ENCODE peak calls at places on chromosomes 4 and X, in four cellular contexts. Y is NCI-H2171 treated with DMSO at 0.1 percent for 48 hours, U is foreskin keratinocyte, W is DMS79 treated with DMSO at 0.1 percent for 48 hours. A is an unnamed sample.

GRCh38 chr4:181234951-181235350 is 1008.3 kb upstream of the TENM3 start:
- DNase-seq in Y (no peak), W (no peak), U (no peak), A (no peak)

GRCh38 chr4:184406915-184407314 is 67.4 kb downstream of the IRF2 start:
- DNase-seq in W (no peak), U (no peak), Y (no peak), A (no peak)

GRCh38 chr4:3302786-3303444 is 10.1 kb downstream of the RGS12 start:
- DNase-seq in U (no peak), Y (no peak), W (no peak), A (peak)

GRCh38 chr4:30719363-30720020 is 677 bp upstream of the PCDH7 start:
- DNase-seq in Y (no peak), U (no peak), W (no peak), A (peak)

GRCh38 chr4:142719854-142720541 is 126.1 kb downstream of the INPP4B start:
- DNase-seq in W (no peak), U (peak), Y (peak), A (no peak)

GRCh38 chr4:184250795-184251679 is 33.4 kb upstream of the ENPP6 start:
- DNase-seq in Y (peak), U (no peak), W (peak), A (no peak)

GRCh38 chr4:5753366-5753765 is 42.4 kb downstream of the EVC start:
- DNase-seq in U (no peak), Y (no peak), W (no peak), A (no peak)

GRCh38 chr4:186845137-186845842 is 121.6 kb upstream of the FAT1 start:
- DNase-seq in U (peak), Y (no peak), W (no peak), A (peak)

GRCh38 chrX:123422875-123423274 is 238.8 kb downstream of the GRIA3 start:
- DNase-seq in W (no peak), U (no peak), Y (peak), A (no peak)

GRCh38 chr4:1408418-1408817 is 2.2 kb upstream of the NKX1-1 start:
- DNase-seq in Y (no peak), W (no peak), U (no peak), A (no peak)

GRCh38 chrX:48703642-48704481 is 7.3 kb downstream of the SUV39H1 start:
- DNase-seq in U (peak), W (no peak), Y (peak), A (no peak)

GRCh38 chrX:11437642-11438379 is 144.6 kb downstream of the AMELX start:
- DNase-seq in U (no peak), Y (no peak), W (no peak), A (peak)

GRCh38 chr4:133385161-133385954 is 236.3 kb downstream of the PCDH10 start:
- DNase-seq in W (no peak), Y (no peak), U (no peak), A (no peak)

A was measured in aorta.